ENCODE peak calls at places on chromosomes 11 and 22, in ten cellular contexts. J is BJ, L is NB4, T is SK-N-SH, X is cardiac muscle cell, C is PC-3, Y is fibroblast of the aortic adventitia, W is mucosa of descending colon, G is heart right ventricle, Q is IMR-90. Z is an unnamed sample.

GRCh38 chr11:93591247-93591898 is 48.2 kb upstream of the SMCO4 start:
- DNase-seq in J (no peak), G (no peak), Q (peak), C (peak), T (no peak), W (no peak), Y (no peak), L (peak), X (no peak), Z (peak)

GRCh38 chr22:17087176-17088131 is 2.7 kb downstream of the IL17RA start:
- DNase-seq in X (no peak), G (no peak), J (no peak), C (no peak), L (peak), Q (peak), Y (no peak), T (no peak), W (no peak), Z (no peak)

GRCh38 chr11:67248653-67249052 is 17.6 kb upstream of the GRK2 start:
- DNase-seq in Q (no peak), Y (no peak), G (peak), T (no peak), W (no peak), L (no peak), X (peak), J (no peak), C (peak), Z (no peak)

GRCh38 chr11:84794663-84795443 is 832.3 kb downstream of the DLG2 start:
- DNase-seq in Y (no peak), W (no peak), L (no peak), G (no peak), Q (no peak), J (no peak), X (no peak), T (no peak), C (no peak), Z (no peak)

GRCh38 chr11:92954003-92954402 is 15.4 kb upstream of the MTNR1B start:
- DNase-seq in L (no peak), Y (no peak), X (no peak), Q (no peak), C (no peak), T (no peak), G (no peak), J (no peak), W (no peak), Z (no peak)

GRCh38 chr11:62273789-62274275 is 3.9 kb downstream of the SCGB2A2 start:
- DNase-seq in T (no peak), C (no peak), Y (no peak), G (no peak), X (no peak), Q (no peak), W (no peak), J (no peak), L (peak), Z (no peak)

GRCh38 chr11:2257023-2257700 is 13.2 kb downstream of the ASCL2 start:
- DNase-seq in C (peak), Q (no peak), Y (no peak), L (no peak), W (peak), T (no peak), X (no peak), J (no peak), G (no peak), Z (no peak)

GRCh38 chr22:30206964-30207363 is 39.6 kb downstream of the LIF start:
- DNase-seq in Q (peak), C (peak), G (no peak), W (no peak), X (peak), Y (peak), L (no peak), J (peak), T (peak), Z (peak)

GRCh38 chr11:65329944-65330403 is 3.7 kb upstream of the DPF2 start:
- DNase-seq in J (no peak), L (peak), Q (peak), Y (peak), C (peak), X (peak), W (no peak), G (peak), T (peak), Z (peak)

GRCh38 chr11:63937713-63938480 is 905 bp upstream of the NAA40 start:
- DNase-seq in X (no peak), L (peak), Q (no peak), Y (no peak), W (peak), J (no peak), G (no peak), C (peak), T (peak), Z (no peak)

GRCh38 chr11:44674809-44675208 is 52.0 kb upstream of the TSPAN18 start:
- DNase-seq in C (no peak), Q (no peak), W (no peak), Y (no peak), L (no peak), X (no peak), G (no peak), T (no peak), J (no peak), Z (no peak)

GRCh38 chr11:26276798-26277424 is 55.0 kb upstream of the ANO3 start:
- DNase-seq in W (peak), C (peak), G (peak), Q (peak), J (peak), T (peak), Y (peak), X (peak), L (peak), Z (peak)

GRCh38 chr11:57321388-57321995 is 3.3 kb downstream of the TNKS1BP1 start:
- DNase-seq in C (no peak), L (no peak), J (no peak), Q (no peak), G (no peak), W (peak), X (no peak), T (no peak), Y (no peak), Z (no peak)

GRCh38 chr11:65423516-65424199 is 1.1 kb downstream of the NEAT1 start:
- DNase-seq in W (peak), T (peak), X (no peak), C (peak), J (no peak), G (peak), Y (peak), Q (peak), L (peak), Z (no peak)

GRCh38 chr11:61392991-61393595 is 706 bp downstream of the TMEM216 start:
- DNase-seq in W (no peak), J (no peak), T (peak), G (no peak), X (peak), Y (peak), Q (peak), C (peak), L (peak), Z (no peak)

GRCh38 chr11:129861702-129862107 is 33.7 kb downstream of the NFRKB start:
- DNase-seq in Y (peak), L (no peak), C (peak), J (peak), G (peak), Q (peak), T (no peak), W (peak), X (peak), Z (peak)

GRCh38 chr11:119195680-119196079 is 10.4 kb downstream of the NHERF4 start:
- DNase-seq in G (no peak), L (no peak), Y (peak), X (peak), J (no peak), T (peak), C (peak), W (peak), Q (peak), Z (no peak)

GRCh38 chr11:60831501-60832079 is 10.3 kb upstream of the CCDC86 start:
- DNase-seq in Y (peak), L (no peak), C (peak), G (no peak), T (peak), J (peak), W (no peak), X (no peak), Q (peak), Z (no peak)

GRCh38 chr22:26095271-26095956 is 73.8 kb upstream of the SEZ6L start:
- DNase-seq in C (no peak), W (no peak), T (no peak), J (no peak), L (peak), Q (no peak), X (no peak), Y (no peak), G (no peak), Z (no peak)

GRCh38 chr22:40332319-40332781 is 13.9 kb upstream of the ADSL start:
- DNase-seq in G (no peak), L (no peak), J (no peak), X (no peak), Q (peak), T (peak), C (no peak), Y (peak), W (no peak), Z (no peak)

GRCh38 chr11:86811637-86812321 is 11.4 kb downstream of the PRSS23 start:
- DNase-seq in J (no peak), Q (peak), X (no peak), G (no peak), T (no peak), C (peak), W (no peak), L (no peak), Y (peak), Z (no peak)

GRCh38 chr11:104763930-104764717 is 134.1 kb downstream of the CASP12 start:
- DNase-seq in T (no peak), J (no peak), Q (no peak), L (no peak), Y (no peak), W (no peak), X (no peak), G (no peak), C (no peak), Z (no peak)

GRCh38 chr11:28759311-28759710 is 651.1 kb downstream of the METTL15 start:
- DNase-seq in L (no peak), T (no peak), G (no peak), J (no peak), Q (peak), W (no peak), Y (peak), C (peak), X (no peak), Z (peak)

GRCh38 chr11:134533511-134533910 is 121.5 kb upstream of the B3GAT1 start:
- DNase-seq in C (no peak), G (no peak), L (no peak), T (no peak), Y (no peak), W (no peak), J (no peak), Q (no peak), X (no peak), Z (no peak)

GRCh38 chr22:37501610-37502341 is 15.6 kb upstream of the MFNG start:
- DNase-seq in G (peak), W (peak), Y (peak), T (no peak), L (no peak), Q (peak), C (peak), J (peak), X (no peak), Z (peak)

GRCh38 chr22:42340695-42341383 is 70.4 kb upstream of the TCF20 start:
- DNase-seq in J (no peak), C (no peak), L (no peak), W (no peak), G (no peak), T (peak), Y (no peak), Q (no peak), X (peak), Z (no peak)

GRCh38 chr11:75240381-75241035 is at the start of gene TPBGL:
- DNase-seq in Q (no peak), T (peak), C (no peak), L (no peak), W (peak), X (no peak), G (no peak), J (no peak), Y (no peak), Z (no peak)

GRCh38 chr11:95584180-95584579 is 205.4 kb downstream of the FAM76B start:
- DNase-seq in T (no peak), Y (peak), L (no peak), Q (peak), G (no peak), C (no peak), W (no peak), X (no peak), J (no peak), Z (no peak)

GRCh38 chr11:121681536-121681935 is 228.8 kb upstream of the SORL1-AS1 start:
- DNase-seq in G (no peak), T (no peak), Q (peak), W (no peak), J (no peak), C (peak), L (no peak), Y (no peak), X (no peak), Z (no peak)

GRCh38 chr11:120925944-120926343 is 98.0 kb upstream of the TBCEL start:
- DNase-seq in G (no peak), Q (no peak), Y (no peak), C (no peak), W (no peak), T (no peak), X (no peak), J (no peak), L (no peak), Z (no peak)

GRCh38 chr11:126148317-126148716 is 63.1 kb downstream of the RPUSD4 start:
- DNase-seq in X (no peak), J (no peak), T (no peak), W (no peak), L (peak), Y (no peak), G (no peak), Q (no peak), C (no peak), Z (no peak)

GRCh38 chr11:19597194-19597593 is 115.4 kb upstream of the NAV2 start:
- DNase-seq in X (no peak), Y (peak), T (peak), Q (peak), W (no peak), J (peak), C (peak), G (no peak), L (no peak), Z (no peak)

GRCh38 chr11:27912916-27913315 is 195.0 kb downstream of the KIF18A start:
- DNase-seq in T (no peak), Y (no peak), C (no peak), W (no peak), G (no peak), J (no peak), X (no peak), L (no peak), Q (peak), Z (peak)

GRCh38 chr22:41831383-41831782 is 1.5 kb upstream of the SREBF2 start:
- DNase-seq in T (no peak), X (no peak), C (no peak), W (no peak), L (peak), G (no peak), Y (peak), J (no peak), Q (no peak), Z (no peak)

GRCh38 chr11:13954591-13954990 is 7.9 kb upstream of the SPON1 start:
- DNase-seq in Q (no peak), C (no peak), J (no peak), L (no peak), G (no peak), X (no peak), Y (no peak), W (no peak), T (no peak), Z (no peak)

GRCh38 chr11:13955971-13956421 is 6.5 kb upstream of the SPON1 start:
- DNase-seq in W (peak), L (peak), Y (peak), G (peak), T (peak), J (no peak), Q (peak), X (peak), C (peak), Z (no peak)

GRCh38 chr11:13959001-13959400 is 3.5 kb upstream of the SPON1 start:
- DNase-seq in G (no peak), C (no peak), W (no peak), T (peak), Q (no peak), Y (no peak), L (no peak), X (no peak), J (no peak), Z (no peak)

GRCh38 chr11:13958596-13958995 is 3.9 kb upstream of the SPON1 start:
- DNase-seq in T (peak), C (no peak), J (no peak), Q (no peak), G (no peak), Y (no peak), W (no peak), X (no peak), L (no peak), Z (no peak)

DNA sequence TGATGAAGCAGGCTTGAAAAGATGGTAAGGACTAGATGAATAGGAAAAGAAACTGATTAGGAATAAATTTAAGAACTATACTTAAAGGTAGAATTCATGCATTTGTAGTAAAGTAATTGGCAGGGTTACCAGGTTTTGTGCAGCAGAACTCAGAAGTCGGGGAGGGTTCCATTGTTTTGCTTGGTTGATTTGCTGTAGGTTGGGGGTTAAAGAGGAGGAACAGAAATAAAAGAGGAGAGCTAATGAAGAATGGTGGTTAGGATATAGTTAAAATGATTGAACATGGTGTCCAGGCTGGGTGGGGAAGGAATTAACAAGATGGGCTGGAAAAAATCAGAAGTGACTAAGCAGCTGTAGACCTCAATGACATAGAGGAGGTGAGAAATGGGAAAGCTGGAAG is 5.5 kb upstream of the SPON1 start:
- DNase-seq in W (no peak), J (no peak), X (no peak), Q (no peak), C (no peak), L (no peak), T (no peak), Y (no peak), G (no peak), Z (no peak)
- H3K4me3 ChIP-seq in W (no peak), J (no peak), X (no peak), Q (no peak), C (no peak), L (no peak), T (no peak), Y (no peak), G (no peak), Z (no peak)

GRCh38 chr22:47168900-47169800 is 406.7 kb downstream of the TBC1D22A start:
- DNase-seq in G (no peak), Y (peak), T (peak), Q (peak), C (peak), J (no peak), L (peak), X (no peak), W (peak), Z (no peak)
- TF ChIP-seq CTCF in G (peak), Y (peak), T (peak), Q (peak), C (peak), J (peak), L (peak), X (peak), W (no peak), Z (peak)

GRCh38 chr22:44451016-44451415 is 47.0 kb downstream of the RTL6 start:
- DNase-seq in J (no peak), Q (no peak), G (no peak), Y (no peak), L (no peak), X (no peak), T (no peak), W (no peak), C (no peak), Z (no peak)
- H3K4me3 ChIP-seq in J (no peak), Q (no peak), G (no peak), Y (no peak), L (no peak), X (no peak), T (no peak), W (no peak), C (no peak), Z (no peak)

GRCh38 chr22:36384766-36385400 is 2.9 kb downstream of the MYH9 start:
- DNase-seq in C (no peak), L (peak), T (peak), X (no peak), G (no peak), Q (no peak), W (no peak), J (no peak), Y (peak), Z (no peak)
- TF ChIP-seq CTCF in C (no peak), L (no peak), T (no peak), X (no peak), G (no peak), Q (no peak), W (no peak), J (peak), Y (peak), Z (no peak)

DNA sequence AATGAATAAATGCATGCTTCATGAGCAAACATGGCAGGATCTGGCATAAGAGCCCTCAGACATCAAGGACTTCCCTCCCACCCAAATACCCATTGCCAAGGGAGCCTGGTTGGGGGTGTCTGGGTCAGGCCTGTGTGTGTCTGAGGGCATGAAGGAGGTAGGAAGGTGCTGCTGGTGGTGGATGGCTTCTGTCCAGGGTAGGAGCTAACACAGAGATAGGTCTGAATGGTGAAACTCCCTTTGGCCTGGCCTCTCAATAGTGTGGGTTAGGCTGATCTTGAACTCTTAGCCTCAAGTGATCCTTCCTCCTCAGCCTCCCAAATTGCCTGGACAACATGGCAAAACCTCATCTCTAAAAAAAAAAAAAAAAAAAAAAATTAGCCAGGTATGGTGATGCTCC is 2.8 kb downstream of the AMPD3 start:
- DNase-seq in X (no peak), L (peak), C (no peak), Y (no peak), G (no peak), J (no peak), T (no peak), W (no peak), Q (no peak), Z (no peak)
- H3K4me3 ChIP-seq in X (no peak), L (peak), C (no peak), Y (no peak), G (no peak), J (no peak), T (no peak), W (no peak), Q (no peak), Z (no peak)

GRCh38 chr11:22130462-22131053 is 62.3 kb upstream of the ANO5 start:
- DNase-seq in X (peak), Q (no peak), L (peak), W (no peak), G (no peak), T (peak), J (no peak), C (peak), Y (no peak), Z (no peak)
- TF ChIP-seq CTCF in X (no peak), Q (peak), L (peak), W (no peak), G (peak), T (peak), J (no peak), C (peak), Y (no peak), Z (peak)

GRCh38 chr22:49538006-49538405 is 289.7 kb downstream of the BRD1 start:
- DNase-seq in Y (no peak), W (no peak), T (no peak), G (no peak), L (no peak), C (no peak), X (no peak), J (no peak), Q (no peak), Z (no peak)

GRCh38 chr22:49534386-49534785 is 293.3 kb downstream of the BRD1 start:
- DNase-seq in C (no peak), W (no peak), Q (no peak), Y (no peak), G (no peak), X (no peak), J (no peak), T (no peak), L (no peak), Z (no peak)

GRCh38 chr22:49535527-49536125 is 292.0 kb downstream of the BRD1 start:
- DNase-seq in Q (no peak), C (no peak), G (no peak), J (no peak), W (no peak), L (no peak), X (no peak), Y (no peak), T (no peak), Z (no peak)

GRCh38 chr22:49535126-49535525 is 292.5 kb downstream of the BRD1 start:
- DNase-seq in L (no peak), Y (no peak), X (no peak), T (no peak), C (no peak), G (no peak), J (no peak), W (no peak), Q (no peak), Z (no peak)

GRCh38 chr22:49536571-49537131 is 291.0 kb downstream of the BRD1 start:
- DNase-seq in X (no peak), C (no peak), Q (no peak), Y (no peak), L (no peak), W (no peak), G (no peak), T (no peak), J (no peak), Z (no peak)
- H3K4me3 ChIP-seq in X (no peak), C (no peak), Q (no peak), Y (no peak), L (no peak), W (no peak), G (no peak), T (no peak), J (no peak), Z (no peak)

GRCh38 chr11:112345708-112346107 is 85.0 kb upstream of the PLET1 start:
- DNase-seq in C (no peak), G (no peak), W (peak), J (no peak), Q (no peak), T (peak), X (peak), Y (no peak), L (peak), Z (no peak)
- TF ChIP-seq CTCF in C (peak), G (no peak), W (no peak), J (peak), Q (no peak), T (no peak), X (peak), Y (no peak), L (peak), Z (peak)

GRCh38 chr11:36361472-36361871 is 65.4 kb downstream of the PRR5L start:
- DNase-seq in T (no peak), J (no peak), W (no peak), X (no peak), Q (no peak), G (no peak), L (no peak), C (peak), Y (no peak), Z (no peak)
- H3K4me3 ChIP-seq in T (no peak), J (peak), W (no peak), X (no peak), Q (peak), G (peak), L (no peak), C (peak), Y (no peak), Z (no peak)

Z was measured in retinal pigment epithelial cell.